ENCODE peak calls at places on chromosome 2, in nine cellular contexts. L, G, T, M, N, O, U, J and R are unnamed samples. For H3K4me1, the result is how much of the 10 kb centered on the place peaks cover.

GRCh38 chr2:71466301-71467179 is 13.2 kb downstream of the DYSF start:
- DNase-seq in U (peak), N (no peak), J (peak), G (no peak), L (peak), O (no peak), M (no peak), T (no peak), R (peak)

GRCh38 chr2:152693033-152693432 is 24.2 kb downstream of the PRPF40A start:
- DNase-seq in G (no peak), T (no peak), J (no peak), M (no peak), O (no peak), N (no peak), L (no peak), U (no peak), R (no peak)

GRCh38 chr2:109720379-109721116 is 73.6 kb upstream of the RGPD5 start:
- DNase-seq in G (peak), L (no peak), T (no peak), J (no peak), N (no peak), U (no peak), M (no peak), O (no peak), R (no peak)

GRCh38 chr2:227884511-227884947 is 13.1 kb downstream of the DAW1 start:
- DNase-seq in T (peak), L (peak), G (peak), J (peak), U (peak), M (no peak), O (peak), N (peak), R (peak)

GRCh38 chr2:111900859-111901258 is 2.5 kb downstream of the MERTK start:
- DNase-seq in M (peak), N (no peak), J (peak), T (peak), L (no peak), U (peak), G (no peak), O (no peak), R (peak)

GRCh38 chr2:25309402-25309801 is 32.3 kb downstream of the DNMT3A start:
- DNase-seq in O (peak), G (peak), L (no peak), J (peak), U (peak), T (peak), M (no peak), N (no peak), R (peak)

GRCh38 chr2:95728878-95729511 is 137.2 kb downstream of the TRIM43 start:
- DNase-seq in O (peak), U (no peak), J (peak), T (peak), L (peak), N (no peak), M (peak), G (no peak), R (peak)

GRCh38 chr2:169702979-169703378 is 8.7 kb downstream of the PHOSPHO2 start:
- DNase-seq in N (no peak), T (no peak), M (no peak), L (no peak), J (peak), U (no peak), G (no peak), O (no peak), R (no peak)

GRCh38 chr2:170869461-170869860 is 52.8 kb downstream of the GAD1 start:
- DNase-seq in U (no peak), J (no peak), N (no peak), M (no peak), T (no peak), L (no peak), O (no peak), G (no peak), R (no peak)

GRCh38 chr2:217086038-217086522 is 226.2 kb upstream of the TNP1 start:
- DNase-seq in O (no peak), G (no peak), N (no peak), M (no peak), L (peak), T (no peak), J (peak), U (no peak), R (no peak)

GRCh38 chr2:1072258-1072657 is 121.6 kb downstream of the SNTG2 start:
- DNase-seq in M (no peak), N (no peak), J (no peak), G (no peak), O (no peak), L (no peak), T (no peak), U (no peak), R (no peak)

GRCh38 chr2:217398860-217399259 is 539.0 kb upstream of the TNP1 start:
- DNase-seq in G (no peak), L (peak), J (no peak), U (no peak), N (no peak), O (no peak), M (no peak), T (no peak), R (no peak)

GRCh38 chr2:134401789-134402188 is 147.9 kb downstream of the MGAT5 start:
- DNase-seq in N (no peak), O (no peak), G (no peak), U (no peak), M (no peak), L (peak), J (no peak), T (no peak), R (no peak)

GRCh38 chr2:176039375-176039774 is 37.3 kb upstream of the LNPK start:
- DNase-seq in L (no peak), G (no peak), M (no peak), J (no peak), T (no peak), N (no peak), O (no peak), U (no peak), R (no peak)

GRCh38 chr2:133952420-133952819 is 301.5 kb upstream of the MGAT5 start:
- DNase-seq in G (no peak), L (no peak), U (no peak), M (no peak), J (no peak), O (no peak), T (no peak), N (no peak), R (no peak)

GRCh38 chr2:10083692-10084566 is 3.7 kb upstream of the CYS1 start:
- DNase-seq in L (no peak), T (no peak), N (no peak), M (no peak), G (no peak), U (peak), J (no peak), O (no peak), R (no peak)

GRCh38 chr2:172888704-172889103 is 153.1 kb downstream of the RAPGEF4 start:
- DNase-seq in N (no peak), L (no peak), T (no peak), J (no peak), U (no peak), G (no peak), O (no peak), M (no peak), R (no peak)

GRCh38 chr2:37770797-37771196 is 99.4 kb upstream of the CDC42EP3 start:
- DNase-seq in T (no peak), G (no peak), N (no peak), O (no peak), J (no peak), M (no peak), L (no peak), U (no peak), R (no peak)

DNA sequence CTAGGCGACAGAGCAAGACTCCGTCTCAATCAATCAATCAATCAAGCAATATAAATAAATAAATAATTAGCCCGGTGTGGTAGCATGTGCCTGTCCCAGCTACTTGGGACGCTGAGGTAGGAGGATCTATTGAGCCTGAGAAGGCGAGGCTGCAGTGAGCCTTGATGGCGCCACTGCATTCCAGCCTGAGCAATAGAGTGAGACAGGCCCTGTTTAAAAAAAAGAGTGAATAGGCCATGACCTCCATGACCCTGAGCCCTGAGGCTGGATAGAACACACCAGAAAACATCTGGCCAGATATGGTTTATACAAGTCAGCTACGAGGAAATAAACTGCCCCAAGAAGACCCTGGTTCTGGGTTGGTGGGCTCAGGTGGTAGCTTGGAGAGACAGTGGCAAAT is 20.4 kb upstream of the SEMA4C start:
- DNase-seq in T (no peak), G (no peak), J (no peak), L (no peak), O (no peak), N (no peak), M (no peak), U (no peak), R (no peak)
- H3K4me1 ChIP-seq in T (under half), G (under half), J (under half), L (under half), O (under half), N (under half), M (under half), U (half or more), R (under half)

DNA sequence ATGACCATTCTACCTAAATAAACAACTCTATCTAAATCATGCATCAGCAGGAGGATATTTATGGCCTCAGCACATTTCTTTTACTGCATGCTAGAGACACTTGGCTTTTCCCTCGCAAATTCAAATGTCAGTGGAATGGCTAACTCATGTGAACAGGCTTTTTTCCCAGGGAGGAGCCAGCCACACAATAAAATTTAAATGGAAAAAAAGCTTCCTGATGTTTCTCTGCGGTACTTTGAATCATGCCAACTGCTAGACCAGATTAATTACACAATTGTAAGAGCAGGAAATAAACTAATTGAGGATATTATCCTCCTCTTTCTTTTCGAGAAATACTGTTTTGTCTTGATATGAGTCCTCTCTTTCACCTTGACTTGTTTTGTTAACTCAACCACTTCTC is 676.3 kb downstream of the IRS1 start:
- DNase-seq in N (no peak), M (no peak), T (no peak), U (peak), L (no peak), G (no peak), O (no peak), J (no peak), R (no peak)
- H3K4me1 ChIP-seq in N (under half), M (under half), T (under half), U (under half), L (under half), G (under half), O (half or more), J (under half), R (under half)

GRCh38 chr2:28650261-28650584 is 101.4 kb upstream of the PPP1CB start:
- DNase-seq in L (no peak), T (no peak), N (no peak), O (no peak), U (no peak), G (no peak), M (no peak), J (no peak), R (no peak)
- H3K4me1 ChIP-seq in L (under half), T (under half), N (under half), O (under half), U (under half), G (under half), M (under half), J (under half), R (half or more)

GRCh38 chr2:24122-24521 is 22.2 kb downstream of the FAM110C start:
- DNase-seq in T (no peak), N (no peak), G (no peak), J (no peak), L (no peak), M (no peak), O (no peak), U (no peak), R (no peak)

GRCh38 chr2:32068-32467 is 14.2 kb downstream of the FAM110C start:
- DNase-seq in J (no peak), U (no peak), G (no peak), L (no peak), M (no peak), N (no peak), O (no peak), T (no peak), R (no peak)

GRCh38 chr2:26891-27290 is 19.4 kb downstream of the FAM110C start:
- DNase-seq in G (no peak), O (no peak), T (no peak), N (no peak), L (no peak), U (no peak), M (no peak), J (no peak), R (no peak)

GRCh38 chr2:29254-29653 is 17.1 kb downstream of the FAM110C start:
- DNase-seq in J (no peak), O (no peak), N (no peak), U (no peak), G (no peak), L (no peak), T (no peak), M (no peak), R (no peak)

GRCh38 chr2:28401-28975 is 17.8 kb downstream of the FAM110C start:
- DNase-seq in T (no peak), M (no peak), U (no peak), L (no peak), N (no peak), O (no peak), G (no peak), J (no peak), R (no peak)
- H3K4me1 ChIP-seq in T (under half), M (under half), U (under half), L (under half), N (under half), O (under half), G (under half), J (under half), R (under half)

GRCh38 chr2:120803764-120804335 is 68.2 kb downstream of the GLI2 start:
- DNase-seq in O (no peak), J (no peak), G (no peak), U (no peak), T (no peak), L (no peak), N (no peak), M (no peak), R (no peak)

GRCh38 chr2:120804446-120804845 is 68.8 kb downstream of the GLI2 start:
- DNase-seq in N (no peak), L (no peak), O (no peak), U (no peak), J (no peak), G (no peak), T (no peak), M (no peak), R (no peak)

GRCh38 chr2:120803085-120803484 is 67.4 kb downstream of the GLI2 start:
- DNase-seq in U (no peak), L (no peak), J (no peak), T (no peak), N (no peak), M (no peak), O (no peak), G (no peak), R (no peak)

GRCh38 chr2:120805011-120805410 is 69.3 kb downstream of the GLI2 start:
- DNase-seq in N (no peak), J (no peak), T (no peak), O (no peak), G (no peak), L (no peak), M (no peak), U (no peak), R (no peak)

GRCh38 chr2:120802161-120802560 is 66.5 kb downstream of the GLI2 start:
- DNase-seq in U (no peak), O (no peak), L (no peak), T (peak), M (peak), G (no peak), N (no peak), J (no peak), R (no peak)
- H3K4me1 ChIP-seq in U (under half), O (under half), L (under half), T (under half), M (under half), G (under half), N (under half), J (under half), R (under half)

GRCh38 chr2:127584047-127584446 is 48.6 kb downstream of the MYO7B start:
- DNase-seq in J (peak), U (no peak), L (no peak), O (no peak), T (no peak), N (no peak), G (no peak), M (no peak), R (no peak)

GRCh38 chr2:127581516-127582490 is 46.3 kb downstream of the MYO7B start:
- DNase-seq in G (peak), N (no peak), O (no peak), J (peak), T (no peak), M (no peak), U (no peak), L (no peak), R (no peak)

GRCh38 chr2:127584516-127585033 is 49.1 kb downstream of the MYO7B start:
- DNase-seq in G (peak), J (peak), L (no peak), M (no peak), T (no peak), U (no peak), O (no peak), N (no peak), R (no peak)

GRCh38 chr2:127581050-127581345 is 45.5 kb downstream of the MYO7B start:
- DNase-seq in T (no peak), U (no peak), G (peak), M (no peak), O (no peak), N (peak), L (no peak), J (peak), R (no peak)

DNA sequence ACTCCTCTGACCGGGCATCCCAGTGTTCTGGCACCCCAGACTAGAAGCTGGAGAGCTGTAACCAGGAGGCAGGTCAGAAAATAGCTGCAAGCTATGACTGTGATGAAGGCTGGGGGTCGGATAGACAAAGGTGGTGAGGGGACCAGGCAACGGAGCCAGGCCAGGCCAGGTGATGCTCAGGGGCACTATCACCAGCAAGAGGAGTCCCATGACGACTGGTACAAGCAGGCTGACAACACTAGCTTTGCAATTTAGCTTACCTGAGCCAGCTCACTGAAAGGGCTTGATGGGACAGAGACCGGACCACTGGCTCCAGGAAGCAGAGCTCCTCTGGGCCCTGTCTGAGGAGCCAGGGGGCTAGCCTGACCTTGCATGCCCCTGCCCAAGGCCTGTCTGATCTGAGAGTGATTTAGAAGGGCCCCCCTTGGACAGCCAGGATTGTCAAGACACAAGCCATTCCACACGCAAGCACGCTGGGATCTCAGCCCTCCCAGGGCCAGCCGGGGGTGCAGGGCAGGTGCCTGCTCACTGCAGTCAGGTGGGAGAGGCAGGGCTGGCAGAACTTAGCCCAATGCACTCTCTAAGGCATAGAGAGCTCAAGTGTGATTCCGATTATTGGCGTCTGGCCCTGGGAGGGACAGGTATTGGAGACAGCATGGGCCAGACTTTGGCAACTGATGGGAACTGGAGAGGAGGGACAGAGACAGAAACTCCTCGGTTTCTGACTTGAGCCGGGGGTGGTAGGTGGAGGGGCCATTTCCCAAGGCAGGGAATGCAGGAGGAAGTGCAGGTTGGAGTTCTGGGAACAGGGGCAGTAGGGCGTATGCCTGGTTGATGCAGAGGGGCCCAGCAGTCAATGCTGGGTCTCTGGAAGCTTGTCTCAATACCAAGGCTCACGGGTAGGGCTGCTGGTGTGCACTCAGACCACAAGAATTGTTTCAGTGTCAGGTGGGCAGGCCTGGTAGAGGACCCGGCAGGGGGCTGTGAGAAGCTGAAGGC is 47.7 kb downstream of the MYO7B start:
- DNase-seq in U (no peak), G (peak), M (no peak), N (no peak), O (no peak), J (peak), T (no peak), L (no peak), R (no peak)
- H3K4me1 ChIP-seq in U (under half), G (under half), M (under half), N (under half), O (under half), J (under half), T (under half), L (under half), R (under half)

GRCh38 chr2:157440404-157441071 is 3.4 kb downstream of the CYTIP start:
- DNase-seq in N (no peak), M (no peak), T (no peak), O (no peak), U (no peak), J (no peak), L (no peak), G (no peak), R (no peak)
- H3K4me1 ChIP-seq in N (under half), M (under half), T (under half), O (under half), U (under half), J (under half), L (under half), G (under half), R (under half)

GRCh38 chr2:234992624-234993349 is 41.0 kb downstream of the SH3BP4 start:
- DNase-seq in J (no peak), T (no peak), O (no peak), M (no peak), N (no peak), U (no peak), G (no peak), L (no peak), R (no peak)

GRCh38 chr2:234992196-234992595 is 40.4 kb downstream of the SH3BP4 start:
- DNase-seq in U (no peak), N (no peak), O (no peak), G (no peak), M (no peak), L (no peak), J (no peak), T (no peak), R (no peak)

GRCh38 chr2:234990300-234990699 is 38.5 kb downstream of the SH3BP4 start:
- DNase-seq in O (no peak), L (no peak), T (no peak), J (no peak), N (no peak), M (no peak), G (no peak), U (no peak), R (no peak)

GRCh38 chr2:234991793-234992192 is 40.0 kb downstream of the SH3BP4 start:
- DNase-seq in J (no peak), L (no peak), O (no peak), G (no peak), U (no peak), N (no peak), M (no peak), T (no peak), R (no peak)

GRCh38 chr2:234991290-234991689 is 39.5 kb downstream of the SH3BP4 start:
- DNase-seq in U (no peak), N (no peak), T (no peak), G (no peak), L (no peak), O (no peak), J (no peak), M (no peak), R (no peak)
- H3K4me1 ChIP-seq in U (under half), N (under half), T (half or more), G (under half), L (under half), O (under half), J (under half), M (under half), R (under half)

DNA sequence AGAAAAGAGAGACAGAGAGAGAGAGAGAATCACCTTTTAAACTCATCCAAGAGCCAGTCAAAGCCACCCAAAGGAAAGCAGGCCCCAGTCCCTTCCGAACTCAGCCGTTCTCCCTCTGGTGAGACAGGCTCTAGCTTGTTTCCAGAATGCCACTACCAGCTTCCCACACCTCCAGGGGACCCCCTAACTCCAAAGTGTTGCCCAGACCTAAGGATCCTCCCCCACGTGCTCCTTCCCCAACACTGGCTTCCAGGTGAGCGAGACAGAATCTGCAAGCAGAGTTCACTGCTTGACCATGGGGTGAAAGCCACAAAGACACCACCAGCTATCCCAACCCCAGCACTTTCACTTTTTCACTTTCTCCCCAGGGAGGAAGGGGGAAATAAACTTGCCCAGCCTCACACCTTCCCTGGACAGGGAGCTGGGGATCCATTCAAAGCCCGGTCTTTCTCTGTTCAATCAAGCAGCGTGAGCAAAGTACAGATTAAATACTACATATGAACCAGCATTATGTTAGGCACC is 38.5 kb downstream of the BCL11A start:
- DNase-seq in L (no peak), O (no peak), G (no peak), M (no peak), N (no peak), U (no peak), T (no peak), J (peak), R (peak)
- H3K4me1 ChIP-seq in L (under half), O (under half), G (under half), M (under half), N (under half), U (under half), T (under half), J (under half), R (under half)

GRCh38 chr2:32425719-32426141 is 68.9 kb downstream of the BIRC6 start:
- DNase-seq in O (no peak), T (no peak), N (no peak), G (no peak), J (no peak), M (no peak), L (no peak), U (no peak), R (no peak)
- H3K4me1 ChIP-seq in O (under half), T (under half), N (under half), G (under half), J (under half), M (under half), L (under half), U (under half), R (under half)